ENCODE peak calls at places on chromosomes 5 and 9, in ten cellular contexts. Z, U, E, F, S, D, M, P, V and N are unnamed samples. For H3K9me3 and H3K4me1, the result is how much of the 10 kb centered on the place peaks cover.

GRCh38 chr9:6816581-6816980 is 58.8 kb downstream of the KDM4C start:
- DNase-seq in V (no peak), S (no peak), Z (no peak), E (no peak), F (no peak), P (no peak), U (no peak), D (no peak), M (no peak), N (no peak)

GRCh38 chr5:65989115-65989514 is 62.7 kb downstream of the ERBIN start:
- DNase-seq in M (no peak), Z (no peak), U (no peak), E (no peak), D (no peak), F (no peak), V (no peak), S (no peak), P (no peak), N (no peak)

GRCh38 chr9:130938652-130939404 is at the start of gene FIBCD1:
- DNase-seq in Z (peak), D (no peak), S (no peak), E (peak), U (no peak), P (no peak), M (peak), F (peak), V (no peak), N (no peak)

GRCh38 chr5:65892801-65893200 is 33.6 kb upstream of the ERBIN start:
- DNase-seq in Z (no peak), D (no peak), S (no peak), P (no peak), E (no peak), M (no peak), F (no peak), V (no peak), U (no peak), N (no peak)

GRCh38 chr9:85909390-85909789 is 31.6 kb upstream of the NAA35 start:
- DNase-seq in V (no peak), Z (no peak), E (no peak), D (no peak), S (no peak), F (no peak), P (no peak), U (no peak), M (no peak), N (no peak)

GRCh38 chr9:25206027-25206426 is 472.2 kb downstream of the TUSC1 start:
- DNase-seq in D (no peak), S (no peak), Z (no peak), U (no peak), E (no peak), M (no peak), V (peak), P (no peak), F (no peak), N (no peak)

GRCh38 chr5:108842260-108842659 is 94.6 kb downstream of the FER start:
- DNase-seq in P (no peak), U (no peak), Z (no peak), E (no peak), M (no peak), F (no peak), S (no peak), V (no peak), D (no peak), N (no peak)

GRCh38 chr5:103532116-103532734 is 30.4 kb downstream of the NUDT12 start:
- DNase-seq in V (no peak), M (no peak), F (no peak), Z (no peak), E (peak), S (no peak), D (no peak), U (no peak), P (no peak), N (no peak)

GRCh38 chr9:72592501-72593403 is 71.3 kb downstream of the TMC1 start:
- DNase-seq in V (no peak), E (peak), S (peak), F (no peak), M (peak), U (no peak), P (no peak), Z (peak), D (no peak), N (peak)

GRCh38 chr5:321233-321725 is at the start of gene AHRR:
- DNase-seq in V (peak), M (peak), Z (peak), S (no peak), D (peak), U (no peak), P (peak), F (peak), E (peak), N (peak)

GRCh38 chr5:172878585-172879433 is 44.8 kb downstream of the ERGIC1 start:
- DNase-seq in U (no peak), V (no peak), D (peak), M (peak), P (no peak), S (no peak), F (no peak), Z (peak), E (no peak), N (no peak)

GRCh38 chr5:132253008-132253441 is 4.5 kb upstream of the PDLIM4 start:
- DNase-seq in Z (no peak), M (no peak), U (no peak), D (no peak), F (no peak), P (no peak), V (no peak), S (no peak), E (no peak), N (no peak)

GRCh38 chr9:78030553-78031270 is 899 bp downstream of the GNAQ start:
- DNase-seq in U (no peak), V (peak), S (peak), D (peak), M (peak), F (peak), E (peak), P (peak), Z (peak), N (peak)

GRCh38 chr5:113090336-113091106 is 113.9 kb downstream of the DCP2 start:
- DNase-seq in U (no peak), P (no peak), S (no peak), D (no peak), E (peak), Z (peak), V (no peak), M (peak), F (no peak), N (no peak)

GRCh38 chr5:160007610-160008009 is 1.3 kb upstream of the TTC1 start:
- DNase-seq in P (no peak), M (no peak), V (no peak), S (no peak), Z (no peak), D (no peak), E (no peak), U (no peak), F (no peak), N (no peak)

GRCh38 chr5:32339198-32339597 is 26.5 kb upstream of the MTMR12 start:
- DNase-seq in D (no peak), M (no peak), P (no peak), Z (peak), F (no peak), S (no peak), E (peak), U (no peak), V (no peak), N (no peak)

GRCh38 chr5:32346869-32347268 is 34.1 kb upstream of the MTMR12 start:
- DNase-seq in F (no peak), M (no peak), E (no peak), U (no peak), Z (no peak), V (no peak), D (no peak), P (no peak), S (no peak), N (no peak)

GRCh38 chr5:32343058-32343672 is 30.4 kb upstream of the MTMR12 start:
- DNase-seq in F (no peak), V (no peak), M (no peak), Z (peak), U (no peak), E (no peak), P (no peak), D (no peak), S (no peak), N (no peak)

GRCh38 chr5:32339878-32340277 is 27.1 kb upstream of the MTMR12 start:
- DNase-seq in M (no peak), S (no peak), E (no peak), V (no peak), D (no peak), U (no peak), F (no peak), Z (no peak), P (no peak), N (no peak)

DNA sequence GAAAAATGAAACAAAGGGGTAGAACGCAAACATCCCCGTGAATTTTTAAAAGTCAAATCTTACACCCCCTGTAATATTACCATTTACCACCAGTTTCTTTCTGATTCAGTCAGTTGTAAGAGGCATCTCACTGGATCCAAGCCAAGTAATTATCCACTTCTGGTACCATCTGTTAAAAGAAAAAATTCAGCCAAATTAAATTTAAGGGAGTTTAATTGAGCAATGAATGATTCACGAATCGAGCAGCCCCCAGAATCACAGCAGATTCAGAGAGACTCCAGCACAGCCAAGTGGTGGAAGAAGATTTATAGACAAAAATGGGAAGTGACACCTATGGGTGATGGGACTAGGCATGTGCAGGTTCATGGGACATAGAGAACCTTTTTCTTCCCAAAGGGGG is 29.9 kb upstream of the MTMR12 start:
- DNase-seq in P (no peak), F (no peak), E (no peak), V (no peak), D (no peak), S (no peak), U (no peak), M (no peak), Z (no peak), N (no peak)
- H3K9me3 ChIP-seq in P (under half), F (under half), E (under half), V (under half), D (under half), S (under half), U (under half), M (under half), Z (under half), N (under half)

GRCh38 chr5:177507596-177508216 is 1.9 kb downstream of the DOK3 start:
- DNase-seq in V (no peak), E (no peak), S (no peak), Z (no peak), F (no peak), D (no peak), M (no peak), P (no peak), U (no peak), N (no peak)
- H3K4me1 ChIP-seq in V (under half), E (under half), S (under half), Z (under half), F (under half), D (under half), M (under half), P (under half), U (under half), N (under half)

DNA sequence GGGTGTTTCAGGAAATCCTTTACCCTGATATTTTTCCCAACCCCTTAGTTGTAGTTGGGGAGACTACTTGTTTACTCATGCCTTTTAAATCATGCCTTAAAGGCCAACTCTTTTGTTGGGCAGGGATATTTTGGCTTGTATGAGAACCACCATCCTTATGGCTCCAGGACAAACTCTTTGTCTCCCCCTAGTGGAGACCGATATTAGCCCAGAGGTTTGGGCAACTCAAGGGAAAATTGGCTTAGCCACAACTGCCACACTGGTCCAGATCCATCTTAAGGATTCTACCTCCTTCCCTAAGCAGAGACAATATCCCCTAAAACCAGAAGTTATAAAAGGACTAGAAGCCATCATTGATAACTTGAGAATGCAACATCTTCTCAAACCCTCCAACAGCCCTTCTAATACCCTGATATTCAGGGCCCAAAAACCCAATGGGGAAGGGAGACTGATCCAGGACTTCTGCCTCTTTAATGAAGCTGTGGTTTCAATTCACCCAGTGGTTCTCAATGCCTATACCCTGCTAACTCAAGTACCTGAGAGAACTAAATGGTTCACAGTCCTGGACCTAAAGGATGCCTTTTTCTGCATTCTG is 100.9 kb upstream of the HCN1 start:
- DNase-seq in U (no peak), D (no peak), V (no peak), E (no peak), F (no peak), S (no peak), Z (no peak), M (no peak), P (no peak), N (no peak)
- H3K9me3 ChIP-seq in U (under half), D (under half), V (under half), E (under half), F (under half), S (under half), Z (under half), M (under half), P (under half), N (under half)

GRCh38 chr5:134127376-134127861 is 12.9 kb downstream of the TCF7 start:
- DNase-seq in U (no peak), Z (peak), P (no peak), V (peak), M (peak), D (no peak), E (peak), F (no peak), S (no peak), N (no peak)
- H3K4me1 ChIP-seq in U (under half), Z (under half), P (half or more), V (under half), M (under half), D (under half), E (under half), F (half or more), S (half or more), N (half or more)

DNA sequence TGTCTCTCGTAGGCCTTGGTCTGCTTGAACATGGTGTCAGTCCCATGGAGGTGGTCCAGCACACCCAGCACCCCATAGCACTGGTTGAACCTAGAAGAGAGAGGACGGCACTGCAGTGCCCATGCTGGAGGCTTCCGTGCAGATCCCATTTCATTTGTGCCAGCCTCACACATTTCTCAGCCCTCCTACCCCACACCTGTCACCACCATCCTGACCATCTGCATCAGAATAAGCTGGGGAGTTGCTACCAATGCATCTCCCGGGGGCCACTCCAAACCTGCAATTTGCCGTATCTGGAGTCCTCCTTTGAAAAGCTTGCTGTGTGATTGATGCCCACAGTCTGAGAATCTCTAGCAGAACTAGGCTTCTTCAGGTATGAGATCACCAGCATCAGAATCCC is 30.0 kb downstream of the FAXDC2 start:
- DNase-seq in F (no peak), M (no peak), P (no peak), S (no peak), E (no peak), V (no peak), Z (no peak), U (no peak), D (no peak), N (no peak)
- H3K9me3 ChIP-seq in F (under half), M (under half), P (under half), S (under half), E (under half), V (under half), Z (under half), U (under half), D (under half), N (under half)

GRCh38 chr9:5510360-5510931 is at the start of gene PDCD1LG2:
- DNase-seq in F (no peak), D (no peak), U (no peak), M (peak), V (no peak), P (no peak), Z (peak), S (no peak), E (peak), N (peak)

GRCh38 chr9:5510991-5511390 is 660 bp downstream of the PDCD1LG2 start:
- DNase-seq in D (no peak), U (no peak), E (no peak), M (no peak), P (no peak), V (no peak), S (no peak), Z (no peak), F (no peak), N (no peak)

GRCh38 chr9:5512658-5513452 is 2.5 kb downstream of the PDCD1LG2 start:
- DNase-seq in M (no peak), P (no peak), E (no peak), U (no peak), S (no peak), F (no peak), D (no peak), Z (no peak), V (no peak), N (no peak)

GRCh38 chr9:5511476-5511875 is 1.1 kb downstream of the PDCD1LG2 start:
- DNase-seq in E (no peak), M (no peak), S (no peak), F (no peak), P (no peak), D (no peak), V (no peak), Z (peak), U (no peak), N (no peak)

DNA sequence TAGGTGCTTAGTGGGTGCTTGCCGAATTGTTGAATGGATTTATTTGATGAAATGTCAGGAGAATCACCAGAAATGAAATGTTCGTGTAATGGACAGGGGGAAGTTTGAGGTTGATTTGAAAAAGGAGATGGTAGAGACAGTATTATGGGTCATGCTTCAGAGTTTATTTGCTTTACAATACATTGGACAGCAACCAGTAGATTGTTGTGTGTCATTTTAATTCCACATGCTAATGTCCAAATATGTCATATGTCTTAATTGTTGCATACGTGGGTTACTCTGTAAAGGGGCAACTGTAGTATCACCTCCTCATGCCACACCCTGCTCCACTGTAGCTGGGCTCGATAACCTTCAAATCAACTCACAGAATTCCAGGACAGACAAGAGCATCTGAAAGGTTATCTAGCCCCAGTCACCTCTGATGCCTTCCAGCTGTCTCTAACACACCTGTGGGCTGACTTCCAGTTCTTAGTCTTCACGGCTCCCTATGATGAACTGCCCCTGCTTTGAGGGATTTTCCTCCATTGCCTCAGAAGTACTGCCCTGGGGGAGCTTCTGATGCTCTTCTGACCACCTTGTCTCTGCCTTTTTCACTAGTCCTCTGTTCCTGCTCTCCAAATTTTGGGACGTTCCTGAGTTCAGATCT is 1.7 kb downstream of the PDCD1LG2 start:
- DNase-seq in F (no peak), V (no peak), E (no peak), M (peak), S (no peak), Z (no peak), D (no peak), U (no peak), P (no peak), N (no peak)
- H3K4me1 ChIP-seq in F (under half), V (under half), E (under half), M (under half), S (under half), Z (under half), D (under half), U (under half), P (under half), N (under half)

DNA sequence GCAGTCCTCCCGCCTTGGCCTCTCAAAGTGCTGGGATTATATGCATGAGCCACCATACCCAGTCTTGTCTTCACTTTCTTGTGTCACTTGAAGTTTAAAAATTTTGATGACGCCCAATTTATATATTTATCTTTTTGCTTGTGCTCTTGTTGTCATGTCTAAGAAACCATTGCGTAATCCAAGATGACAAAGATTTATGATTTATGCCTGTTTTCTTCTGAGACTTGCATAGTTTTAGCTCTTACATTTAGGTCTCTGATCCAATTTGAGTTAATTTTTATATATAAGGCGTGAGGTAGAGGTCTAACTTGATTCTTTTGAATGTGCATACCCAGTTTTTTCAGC is 18.6 kb downstream of the ANKHD1 start:
- DNase-seq in F (no peak), U (no peak), V (no peak), E (peak), D (no peak), M (no peak), P (no peak), Z (no peak), S (no peak), N (no peak)
- H3K9me3 ChIP-seq in F (under half), U (under half), V (under half), E (under half), D (under half), M (under half), P (under half), Z (under half), S (under half), N (under half)

GRCh38 chr5:72248352-72249032 is 71.5 kb downstream of the MRPS27 start:
- DNase-seq in E (peak), U (no peak), V (no peak), M (peak), P (no peak), S (peak), F (no peak), Z (peak), D (peak), N (no peak)
- H3K4me1 ChIP-seq in E (half or more), U (half or more), V (half or more), M (half or more), P (under half), S (under half), F (under half), Z (under half), D (under half), N (under half)

GRCh38 chr5:178433273-178433775 is 156.9 kb downstream of the COL23A1 start:
- DNase-seq in D (no peak), S (no peak), M (no peak), U (no peak), Z (no peak), V (no peak), E (no peak), P (no peak), F (no peak), N (no peak)
- H3K9me3 ChIP-seq in D (under half), S (under half), M (under half), U (under half), Z (under half), V (under half), E (under half), P (under half), F (under half), N (under half)

DNA sequence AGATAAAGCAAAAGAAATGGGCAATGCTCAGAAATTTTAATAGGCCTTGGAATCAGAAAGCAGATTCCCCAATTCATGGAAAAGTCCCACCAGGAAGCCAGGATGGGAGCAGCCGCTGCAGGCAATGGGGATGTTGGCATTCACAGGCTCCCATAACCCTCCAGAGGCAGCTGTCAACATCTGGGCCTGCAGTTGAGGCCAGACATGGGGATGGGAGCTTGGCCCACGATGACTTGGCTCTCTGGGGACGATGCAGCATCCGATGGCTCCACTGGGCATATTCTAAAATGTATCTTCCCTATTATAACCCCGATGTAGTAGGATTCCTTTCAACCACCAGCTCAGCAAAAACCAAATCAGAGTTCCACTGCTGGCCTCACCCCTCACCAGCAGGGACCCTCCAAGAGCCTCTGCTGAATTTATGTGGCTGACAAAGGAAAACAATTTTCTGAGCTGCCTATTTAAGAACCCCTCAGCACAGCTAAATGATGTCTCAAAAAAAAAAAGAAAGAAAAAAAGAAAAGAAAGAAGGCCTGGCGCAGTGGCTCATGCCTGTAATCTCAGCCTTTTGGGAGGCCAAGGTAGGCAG is 7.1 kb downstream of the SPRY4 start:
- DNase-seq in P (no peak), S (no peak), F (no peak), Z (no peak), D (no peak), U (no peak), M (no peak), E (no peak), V (peak), N (no peak)
- H3K4me1 ChIP-seq in P (half or more), S (under half), F (under half), Z (under half), D (under half), U (under half), M (half or more), E (under half), V (half or more), N (under half)